ENCODE peak calls at places on chromosomes 3 and 15, in seven cellular contexts. F is lower lobe of right lung, M is uterus, X is K562, D is left lung, J is foreskin keratinocyte, K is astrocyte. G is an unnamed sample.

GRCh38 chr3:172153335-172153861 is 114.0 kb downstream of the FNDC3B start:
- DNase-seq in J (peak; percentile 82), K (peak; percentile 100), M (peak; percentile 92), F (peak; percentile 90), X (no peak), D (peak; percentile 95), G (peak; percentile 91)

GRCh38 chr3:53161345-53161819 is 373 bp downstream of the PRKCD start:
- DNase-seq in M (peak; percentile 24), D (no peak), K (no peak), X (no peak), F (peak; percentile 74), J (no peak), G (no peak)

GRCh38 chr15:26804063-26804804 is 31.4 kb upstream of the GABRB3 start:
- DNase-seq in F (no peak), M (no peak), J (no peak), X (no peak), K (no peak), D (no peak), G (no peak)

GRCh38 chr3:11364181-11364580 is 92.0 kb downstream of the ATG7 start:
- DNase-seq in M (no peak), F (no peak), K (peak; percentile 59), J (no peak), D (no peak), X (no peak), G (no peak)

GRCh38 chr3:17678116-17678741 is 64.2 kb downstream of the TBC1D5 start:
- DNase-seq in X (no peak), D (no peak), J (peak; percentile 17), K (peak; percentile 63), M (no peak), F (no peak), G (no peak)

GRCh38 chr3:180913582-180914404 is 1.3 kb downstream of the FXR1 start:
- DNase-seq in J (no peak), K (peak; percentile 44), X (no peak), D (no peak), M (no peak), F (no peak), G (no peak)

GRCh38 chr3:132286035-132286434 is 31.2 kb upstream of the ACP3 start:
- DNase-seq in M (no peak), F (no peak), X (no peak), D (no peak), J (no peak), K (no peak), G (no peak)

GRCh38 chr3:15633159-15633558 is 31.6 kb downstream of the BTD start:
- DNase-seq in X (no peak), J (no peak), D (no peak), M (no peak), K (no peak), F (no peak), G (no peak)

GRCh38 chr15:77402740-77403379 is 17.0 kb downstream of the PEAK1 start:
- DNase-seq in X (no peak), K (peak; percentile 71), J (no peak), D (no peak), M (no peak), F (no peak), G (no peak)

GRCh38 chr3:185631508-185632206 is 45.6 kb downstream of the SENP2 start:
- DNase-seq in M (no peak), X (no peak), F (no peak), J (no peak), K (no peak), D (no peak), G (no peak)

GRCh38 chr3:87350367-87351199 is 74.2 kb upstream of the POU1F1 start:
- DNase-seq in D (no peak), X (peak; percentile 40), J (no peak), K (peak; percentile 23), M (no peak), F (no peak), G (no peak)

GRCh38 chr3:43727930-43728329 is 37.2 kb downstream of the ABHD5 start:
- DNase-seq in F (no peak), K (peak; percentile 29), D (no peak), J (no peak), M (no peak), X (no peak), G (no peak)

DNA sequence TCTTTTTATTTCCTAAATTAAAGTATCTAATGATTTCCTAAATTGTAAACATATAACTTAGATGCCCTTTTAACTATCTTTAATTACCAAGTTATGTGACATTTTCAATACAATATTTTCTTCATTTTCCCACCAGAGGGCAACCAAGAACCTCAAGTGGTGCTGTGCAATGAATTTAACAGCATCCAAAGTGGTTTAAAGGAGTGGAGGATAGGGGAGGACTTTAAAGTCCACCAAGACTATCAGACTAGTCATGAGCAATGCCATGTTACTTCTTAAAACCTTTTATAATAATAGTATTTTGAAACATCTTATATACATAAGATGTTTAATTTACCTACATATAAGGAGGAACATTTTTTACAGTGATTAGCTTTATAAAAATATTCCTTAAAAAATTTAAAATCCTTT is 74.4 kb downstream of the DLG1 start:
- DNase-seq in F (no peak), J (peak; percentile 15), M (no peak), D (no peak), X (peak; percentile 60), K (peak; percentile 44), G (no peak)
- TF ChIP-seq CTCF in F (peak; percentile 53), J (peak; percentile 74), M (peak; percentile 45), D (peak; percentile 42), X (peak; percentile 69), K (peak; percentile 48), G (peak; percentile 69)

DNA sequence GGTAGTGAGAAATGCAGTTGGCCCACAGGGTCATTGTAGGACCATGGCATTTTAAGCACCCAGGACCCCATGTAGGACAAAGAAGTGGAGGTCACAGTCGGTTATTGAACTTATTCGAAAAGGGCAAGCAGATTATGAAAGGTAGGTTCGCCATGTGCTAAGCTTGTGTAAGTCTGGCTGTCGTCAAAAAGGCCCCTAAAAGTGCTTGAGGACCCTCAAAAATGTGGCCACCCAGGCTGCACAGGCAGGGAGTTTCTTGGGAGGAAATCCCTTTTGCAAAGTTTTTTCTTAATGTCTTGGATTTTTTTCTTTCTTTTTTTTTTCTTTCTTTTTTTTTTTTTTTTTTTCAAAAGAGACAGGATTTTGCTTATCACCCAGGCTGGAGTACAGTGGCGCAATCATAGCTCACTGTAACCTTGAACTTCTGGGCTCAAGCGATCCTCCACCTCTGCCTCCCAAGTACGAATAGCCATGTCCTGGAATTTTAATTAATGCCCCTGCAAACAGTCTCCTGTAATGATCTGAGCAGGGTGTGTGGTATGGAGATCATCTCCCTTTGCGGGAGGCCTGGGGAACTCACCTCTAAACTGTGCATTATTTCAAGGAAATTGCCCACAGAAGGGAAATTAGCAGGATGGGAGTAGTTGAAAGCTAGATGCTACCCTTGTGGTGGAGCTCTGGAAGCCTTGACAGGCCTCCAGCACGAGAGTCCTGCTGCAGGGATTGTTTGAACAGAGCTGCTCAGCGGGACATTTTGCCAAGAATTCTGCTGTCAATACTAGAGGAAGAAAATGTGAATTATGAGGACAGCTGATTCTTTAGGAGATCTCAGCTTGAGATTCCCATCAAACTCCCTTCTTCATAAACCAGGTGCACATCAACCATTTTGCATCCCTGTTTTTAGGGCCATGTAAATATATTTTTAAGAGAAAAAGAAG is 28.4 kb downstream of the THSD4 start:
- DNase-seq in M (no peak), X (no peak), F (no peak), D (no peak), J (no peak), K (no peak), G (no peak)
- TF ChIP-seq CTCF in M (no peak), X (no peak), F (no peak), D (no peak), J (no peak), K (no peak), G (no peak)

GRCh38 chr15:82808634-82809041 is 790 bp upstream of the WHAMM start:
- DNase-seq in J (no peak), X (no peak), F (no peak), D (no peak), K (no peak), M (no peak), G (no peak)

GRCh38 chr15:82810061-82810862 is 834 bp downstream of the WHAMM start:
- DNase-seq in J (no peak), D (peak; percentile 37), K (peak; percentile 34), F (peak; percentile 63), X (no peak), M (peak; percentile 21), G (no peak)

GRCh38 chr15:82810863-82811421 is 1.5 kb downstream of the WHAMM start:
- DNase-seq in K (peak; percentile 5), X (no peak), M (no peak), J (no peak), D (no peak), F (no peak), G (no peak)

GRCh38 chr15:82807920-82808633 is 1.4 kb upstream of the WHAMM start:
- DNase-seq in F (no peak), D (no peak), J (no peak), M (no peak), K (no peak), X (no peak), G (no peak)

DNA sequence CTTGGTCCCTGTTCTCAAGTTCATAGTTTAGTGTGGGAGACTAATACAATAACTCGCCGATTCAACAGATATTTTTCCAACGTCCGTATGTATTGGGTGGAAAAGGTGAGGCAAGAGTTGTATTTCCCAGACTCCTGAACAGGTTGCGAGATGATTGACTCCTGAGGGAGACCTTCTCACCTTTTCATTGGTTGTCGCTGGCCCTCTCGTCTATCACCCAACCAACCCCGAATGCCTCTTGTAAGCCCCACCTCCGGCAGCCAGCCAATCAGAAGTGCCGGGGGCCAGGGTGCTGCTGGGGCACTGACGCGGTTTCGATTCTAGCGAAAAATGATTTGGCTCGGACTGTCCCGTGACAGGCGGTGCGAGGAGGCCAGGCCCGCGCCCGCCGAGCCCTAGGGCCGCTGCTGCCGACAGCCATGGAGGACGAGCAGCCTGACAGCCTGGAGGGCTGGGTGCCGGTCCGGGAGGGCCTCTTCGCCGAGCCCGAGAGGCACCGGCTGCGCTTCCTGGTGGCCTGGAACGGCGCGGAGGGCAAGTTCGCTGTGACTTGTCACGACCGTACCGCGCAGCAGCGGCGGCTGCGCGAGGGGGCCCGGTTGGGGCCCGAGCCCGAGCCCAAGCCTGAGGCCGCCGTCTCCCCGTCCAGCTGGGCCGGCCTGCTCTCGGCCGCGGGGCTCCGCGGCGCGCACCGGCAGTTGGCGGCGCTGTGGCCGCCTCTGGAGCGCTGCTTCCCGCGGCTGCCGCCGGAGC is at the start of gene WHAMM:
- DNase-seq in J (peak; percentile 95), D (peak; percentile 98), X (peak; percentile 99), M (peak; percentile 99), K (peak; percentile 96), F (peak; percentile 97), G (peak; percentile 98)
- TF ChIP-seq CTCF in J (peak; percentile 51), D (no peak), X (peak; percentile 19), M (no peak), K (no peak), F (no peak), G (no peak)

GRCh38 chr15:45126535-45127158 is 3.0 kb downstream of the DUOXA1 start:
- DNase-seq in K (no peak), M (no peak), F (peak; percentile 14), D (peak; percentile 31), X (peak; percentile 63), J (no peak), G (no peak)
- TF ChIP-seq CTCF in K (peak; percentile 66), M (peak; percentile 32), F (peak; percentile 73), D (peak; percentile 51), X (peak; percentile 77), J (peak; percentile 94), G (peak; percentile 78)

GRCh38 chr15:44532689-44533088 is 4.3 kb upstream of the EIF3J start:
- DNase-seq in K (no peak), M (no peak), F (no peak), X (no peak), J (no peak), D (no peak), G (no peak)
- TF ChIP-seq CTCF in K (no peak), M (no peak), F (no peak), X (peak; percentile 35), J (peak; percentile 45), D (no peak), G (no peak)

G was measured in CD14-positive monocyte.